ENCODE peak calls at places on chromosomes 1 and 21, in nine cellular contexts. G is vagina, S is HCT116, C is K562, E is transverse colon, U is spleen, M is suprapubic skin, I is HepG2, V is GM23338. N is an unnamed sample. For H3K4me1, the result is how much of the 10 kb centered on the place peaks cover.

GRCh38 chr1:29438991-29439390 is 202.7 kb downstream of the PTPRU start:
- DNase-seq in S (no peak), G (no peak), I (no peak), V (no peak), U (no peak), E (no peak), C (no peak), M (peak), N (no peak)

GRCh38 chr1:164756741-164757140 is 197.8 kb downstream of the PBX1 start:
- DNase-seq in I (no peak), V (no peak), C (no peak), G (no peak), S (no peak), E (no peak), M (no peak), U (no peak), N (no peak)

GRCh38 chr1:230851291-230851691 is 17.0 kb downstream of the C1orf198 start:
- DNase-seq in C (no peak), U (no peak), M (no peak), S (no peak), V (peak), E (no peak), G (no peak), I (no peak), N (no peak)

GRCh38 chr1:223531742-223532341 is 133.7 kb downstream of the CAPN8 start:
- DNase-seq in C (peak), V (peak), G (no peak), S (peak), U (no peak), E (peak), M (no peak), I (peak), N (peak)

GRCh38 chr1:5985250-5985649 is 7.0 kb downstream of the NPHP4 start:
- DNase-seq in I (no peak), V (no peak), M (no peak), C (no peak), G (no peak), S (no peak), U (peak), E (no peak), N (no peak)

GRCh38 chr21:29639366-29640232 is 300.2 kb downstream of the GRIK1 start:
- DNase-seq in V (no peak), E (no peak), C (no peak), G (no peak), M (no peak), I (no peak), S (no peak), U (no peak), N (no peak)

GRCh38 chr1:26288311-26288941 is 8.5 kb downstream of the SH3BGRL3 start:
- DNase-seq in I (no peak), S (no peak), G (no peak), M (peak), E (peak), V (no peak), U (peak), C (peak), N (no peak)

GRCh38 chr1:179781962-179782361 is 38.9 kb downstream of the FAM163A start:
- DNase-seq in C (no peak), S (no peak), V (no peak), E (peak), I (no peak), M (no peak), G (no peak), U (no peak), N (no peak)

GRCh38 chr1:66624412-66625060 is 90.6 kb downstream of the SGIP1 start:
- DNase-seq in V (no peak), U (no peak), E (no peak), C (no peak), M (no peak), G (no peak), I (no peak), S (no peak), N (no peak)

GRCh38 chr1:53562256-53562982 is 103.2 kb downstream of the DMRTB1 start:
- DNase-seq in I (no peak), E (peak), G (no peak), C (no peak), S (no peak), V (no peak), U (peak), M (peak), N (no peak)

GRCh38 chr1:221567859-221568507 is 173.9 kb downstream of the DUSP10 start:
- DNase-seq in V (no peak), C (no peak), S (no peak), I (no peak), G (no peak), M (no peak), E (no peak), U (no peak), N (no peak)

GRCh38 chr21:36858320-36858957 is 108.0 kb downstream of the HLCS start:
- DNase-seq in C (no peak), M (no peak), I (peak), E (no peak), U (no peak), V (no peak), S (no peak), G (no peak), N (no peak)

GRCh38 chr1:50615036-50615750 is 191.9 kb upstream of the DMRTA2 start:
- DNase-seq in M (no peak), U (no peak), I (no peak), V (no peak), C (no peak), E (no peak), G (no peak), S (no peak), N (no peak)

GRCh38 chr1:220227393-220227792 is 44.9 kb downstream of the RAB3GAP2 start:
- DNase-seq in S (no peak), M (no peak), G (no peak), C (no peak), U (no peak), V (no peak), E (no peak), I (no peak), N (no peak)

GRCh38 chr1:80217377-80217986 is 1211.0 kb upstream of the ADGRL4 start:
- DNase-seq in G (no peak), V (peak), S (peak), I (peak), U (no peak), E (no peak), M (no peak), C (no peak), N (no peak)

GRCh38 chr1:234730110-234730509 is 120.1 kb upstream of the IRF2BP2 start:
- DNase-seq in G (no peak), S (no peak), E (no peak), C (no peak), I (no peak), U (no peak), V (no peak), M (no peak), N (no peak)

GRCh38 chr1:200319143-200319542 is 90.7 kb downstream of the ZNF281 start:
- DNase-seq in C (no peak), I (no peak), U (no peak), V (no peak), E (no peak), M (no peak), G (no peak), S (no peak), N (no peak)

GRCh38 chr1:206470692-206471414 is 577 bp downstream of the IKBKE start:
- DNase-seq in U (peak), S (no peak), E (peak), C (no peak), G (no peak), V (peak), I (peak), M (no peak), N (no peak)

GRCh38 chr1:66276229-66276628 is 257.7 kb upstream of the SGIP1 start:
- DNase-seq in C (no peak), S (no peak), I (no peak), V (no peak), U (no peak), G (no peak), E (no peak), M (no peak), N (no peak)

GRCh38 chr1:187203257-187203656 is 374.5 kb downstream of the PLA2G4A start:
- DNase-seq in U (no peak), C (no peak), M (no peak), G (no peak), I (no peak), S (peak), E (no peak), V (no peak), N (no peak)

GRCh38 chr1:189859385-189859977 is 618.2 kb downstream of the BRINP3 start:
- DNase-seq in U (no peak), I (peak), M (no peak), C (peak), S (peak), V (peak), G (no peak), E (peak), N (no peak)

GRCh38 chr1:94258873-94259331 is 21.5 kb upstream of the ARHGAP29 start:
- DNase-seq in S (peak), V (no peak), E (peak), M (peak), C (no peak), U (no peak), I (peak), G (no peak), N (peak)

GRCh38 chr1:59061876-59062275 is 235.0 kb upstream of the FGGY start:
- DNase-seq in S (peak), C (no peak), V (no peak), G (peak), U (no peak), M (peak), I (no peak), E (peak), N (no peak)

GRCh38 chr21:45029298-45029967 is 44.9 kb upstream of the ADARB1 start:
- DNase-seq in U (peak), C (no peak), G (no peak), I (peak), E (no peak), V (peak), M (no peak), S (no peak), N (peak)

GRCh38 chr1:66292944-66293343 is 241.0 kb upstream of the SGIP1 start:
- DNase-seq in E (no peak), C (no peak), M (no peak), G (no peak), U (no peak), V (no peak), S (peak), I (no peak), N (no peak)

GRCh38 chr1:245765241-245766000 is 610.6 kb downstream of the KIF26B start:
- DNase-seq in U (no peak), I (peak), G (no peak), E (no peak), V (no peak), S (no peak), M (no peak), C (no peak), N (no peak)

GRCh38 chr1:243799908-243800307 is 50.1 kb downstream of the AKT3 start:
- DNase-seq in G (no peak), U (no peak), M (no peak), S (no peak), I (no peak), E (no peak), C (no peak), V (no peak), N (no peak)

GRCh38 chr1:231558711-231559205 is 30.3 kb downstream of the TSNAX start:
- DNase-seq in C (no peak), I (no peak), E (no peak), U (no peak), M (no peak), G (no peak), V (no peak), S (no peak), N (no peak)

GRCh38 chr1:32194984-32195383 is 5.4 kb upstream of the CCDC28B start:
- DNase-seq in S (no peak), C (no peak), G (no peak), M (no peak), E (no peak), I (no peak), U (peak), V (no peak), N (no peak)

GRCh38 chr21:44415073-44416025 is 40.0 kb upstream of the LRRC3 start:
- DNase-seq in S (no peak), U (peak), M (peak), G (no peak), V (no peak), E (no peak), C (no peak), I (no peak), N (peak)

GRCh38 chr1:212238552-212238951 is 46.7 kb upstream of the PPP2R5A start:
- DNase-seq in S (no peak), E (no peak), I (no peak), M (no peak), G (no peak), C (no peak), V (no peak), U (no peak), N (peak)

GRCh38 chr1:87219626-87220025 is 109.1 kb upstream of the LMO4 start:
- DNase-seq in S (no peak), C (no peak), E (no peak), I (no peak), U (no peak), V (no peak), G (no peak), M (no peak), N (no peak)

GRCh38 chr1:170131984-170132383 is 13.8 kb upstream of the NTMT2 start:
- DNase-seq in S (no peak), M (no peak), G (no peak), C (no peak), U (no peak), E (peak), V (no peak), I (no peak), N (no peak)

GRCh38 chr1:170131450-170131849 is 14.3 kb upstream of the NTMT2 start:
- DNase-seq in C (no peak), I (no peak), G (no peak), V (no peak), M (no peak), S (no peak), E (peak), U (no peak), N (no peak)

GRCh38 chr1:170125269-170125668 is 20.5 kb upstream of the NTMT2 start:
- DNase-seq in C (no peak), E (no peak), S (no peak), U (no peak), M (no peak), I (no peak), V (no peak), G (no peak), N (no peak)

GRCh38 chr1:170122366-170122765 is 23.4 kb upstream of the NTMT2 start:
- DNase-seq in U (no peak), C (no peak), I (no peak), G (no peak), M (no peak), E (no peak), V (no peak), S (no peak), N (no peak)

GRCh38 chr1:170126691-170127090 is 19.1 kb upstream of the NTMT2 start:
- DNase-seq in C (no peak), V (peak), I (no peak), G (no peak), S (no peak), M (no peak), U (no peak), E (no peak), N (no peak)
- TF ChIP-seq CTCF in C (no peak), V (peak), I (no peak), G (no peak), S (no peak), M (no peak), U (no peak), E (no peak), N (no peak)

GRCh38 chr1:154607748-154608521 is at the start of gene ADAR:
- DNase-seq in E (peak), C (peak), S (peak), U (peak), V (peak), I (peak), G (peak), M (peak), N (peak)
- TF ChIP-seq POLR2AphosphoS5 in E (peak), C (no peak), S (peak), U (peak), V (peak), I (peak), G (peak), M (peak), N (peak)

GRCh38 chr1:232709339-232709738 is 79.4 kb upstream of the SIPA1L2 start:
- DNase-seq in C (no peak), V (no peak), G (no peak), E (no peak), I (no peak), S (no peak), U (no peak), M (no peak), N (no peak)

GRCh38 chr1:232715154-232715553 is 85.2 kb upstream of the SIPA1L2 start:
- DNase-seq in E (no peak), G (no peak), M (no peak), S (no peak), C (no peak), V (no peak), I (no peak), U (no peak), N (no peak)

GRCh38 chr1:232718928-232719927 is 86.0 kb upstream of the MAP10 start:
- DNase-seq in M (no peak), V (no peak), G (no peak), I (no peak), C (no peak), U (no peak), S (no peak), E (no peak), N (no peak)

DNA sequence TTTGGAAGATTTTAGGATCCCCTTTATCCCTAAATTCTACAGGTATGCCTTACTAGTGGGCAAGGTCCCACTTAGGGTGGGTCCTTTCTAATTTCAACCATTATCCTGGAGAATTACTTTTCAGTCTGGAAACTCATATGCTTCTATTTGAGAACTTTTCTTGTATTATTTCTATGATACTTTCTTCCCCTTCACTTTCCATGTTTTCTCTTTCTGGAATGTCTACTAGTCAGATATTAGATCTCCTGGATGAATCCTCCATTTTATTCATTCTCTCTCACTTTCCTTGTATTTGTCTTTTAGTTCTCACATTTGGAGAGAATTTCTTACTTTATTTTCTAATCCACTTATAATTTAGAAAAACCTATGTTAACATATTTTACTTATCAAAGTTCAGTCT is 83.9 kb upstream of the SIPA1L2 start:
- DNase-seq in C (no peak), V (no peak), G (no peak), E (no peak), I (no peak), M (no peak), S (no peak), U (no peak), N (no peak)
- H3K4me1 ChIP-seq in C (under half), V (under half), G (under half), E (under half), I (under half), M (under half), S (under half), U (under half), N (under half)

DNA sequence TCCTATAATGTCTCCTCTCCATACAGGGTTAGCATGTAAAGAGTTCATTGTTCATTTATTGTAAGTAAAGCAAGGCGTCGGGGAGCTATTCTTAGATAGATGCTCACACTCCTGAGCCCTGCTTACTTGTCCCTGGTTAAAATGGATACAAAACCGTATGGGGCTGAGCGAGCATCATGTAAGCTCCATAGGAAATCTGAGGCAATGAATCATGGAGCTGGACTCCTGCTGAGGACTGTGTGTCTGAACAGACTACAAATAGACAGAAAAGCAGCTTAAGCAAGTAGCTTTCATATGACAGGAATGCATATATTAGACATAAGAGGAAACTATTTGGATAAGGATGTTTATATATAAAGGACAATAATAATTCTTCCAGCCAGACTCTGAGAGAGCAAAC is 604.9 kb upstream of the PTBP2 start:
- DNase-seq in S (no peak), U (no peak), V (no peak), C (no peak), G (no peak), M (no peak), I (no peak), E (no peak), N (no peak)
- TF ChIP-seq CTCF in S (no peak), U (no peak), V (no peak), C (no peak), G (no peak), M (no peak), I (no peak), E (no peak), N (no peak)

GRCh38 chr1:117015701-117016100 is 14.1 kb downstream of the CD101 start:
- DNase-seq in M (no peak), V (no peak), S (no peak), E (no peak), C (no peak), I (no peak), G (no peak), U (no peak), N (no peak)
- TF ChIP-seq POLR2AphosphoS5 in M (no peak), V (no peak), S (no peak), E (no peak), C (no peak), I (no peak), G (no peak), U (no peak), N (no peak)

DNA sequence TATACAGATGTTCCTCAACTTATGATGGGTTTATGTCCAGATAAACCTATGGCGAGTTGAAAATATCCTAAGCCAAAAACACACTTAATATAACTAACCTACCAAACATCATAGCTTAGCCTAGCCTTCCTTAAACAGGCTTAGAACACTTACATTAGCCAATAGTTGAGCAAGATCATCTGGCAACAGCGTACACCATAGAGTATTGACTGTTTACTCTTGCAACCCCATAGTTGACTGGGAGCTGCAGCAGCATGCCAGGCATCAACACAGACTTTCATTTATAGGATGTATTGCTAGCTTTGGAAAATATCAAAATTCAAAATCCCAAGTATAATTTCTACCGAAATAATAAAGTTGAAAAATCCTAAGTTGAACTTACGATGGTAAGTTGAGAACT is 5.5 kb upstream of the LCE2D start:
- DNase-seq in E (no peak), U (no peak), M (no peak), V (no peak), I (no peak), G (no peak), S (no peak), C (no peak), N (no peak)
- H3K4me1 ChIP-seq in E (under half), U (under half), M (under half), V (under half), I (under half), G (under half), S (under half), C (under half), N (under half)

DNA sequence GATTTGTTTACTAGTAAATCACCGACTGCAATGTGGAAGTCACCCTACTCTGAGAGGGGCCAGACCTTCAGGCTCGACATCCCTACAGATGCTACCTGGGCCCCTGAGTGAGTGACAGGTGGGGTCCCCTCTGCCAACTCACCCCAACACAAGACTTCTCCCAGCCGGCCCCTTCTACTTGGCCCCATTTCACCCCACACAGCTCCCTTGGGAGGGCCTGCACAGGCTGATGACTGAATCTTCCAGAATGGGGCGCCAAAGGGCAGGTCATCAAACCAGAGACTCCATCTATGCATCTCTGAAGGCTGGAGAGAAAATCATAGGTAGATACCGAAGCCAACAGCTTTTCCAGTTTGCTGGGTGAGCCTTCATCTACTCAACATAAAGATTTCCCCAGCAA is 9.4 kb upstream of the S100A8 start:
- DNase-seq in M (no peak), G (peak), V (peak), I (no peak), U (no peak), C (peak), S (no peak), E (no peak), N (no peak)
- TF ChIP-seq CTCF in M (no peak), G (no peak), V (peak), I (no peak), U (no peak), C (peak), S (no peak), E (no peak), N (no peak)